ENCODE peak calls at places on chromosomes 13 and 19, in eight cellular contexts. G, R, D, M, K, W, N and F are unnamed samples.

GRCh38 chr13:88031980-88032562 is 360.9 kb downstream of the SLITRK5 start:
- DNase-seq in G (no peak), R (peak), D (no peak), M (no peak), K (no peak), W (no peak), N (no peak), F (no peak)

GRCh38 chr13:21361706-21362105 is 97.4 kb downstream of the ZDHHC20 start:
- DNase-seq in G (no peak), R (no peak), D (no peak), M (no peak), K (no peak), W (no peak), N (no peak), F (no peak)

GRCh38 chr13:99998261-99998660 is 16.7 kb downstream of the ZIC2 start:
- DNase-seq in G (no peak), R (no peak), D (no peak), M (no peak), K (no peak), W (no peak), N (no peak), F (no peak)

GRCh38 chr13:98297043-98297442 is 120.0 kb upstream of the RNF113B start:
- DNase-seq in G (no peak), R (no peak), D (no peak), M (no peak), K (no peak), W (no peak), N (no peak), F (no peak)

GRCh38 chr19:7376151-7376852 is 27.6 kb downstream of the ARHGEF18 start:
- DNase-seq in G (no peak), R (peak), D (no peak), M (no peak), K (no peak), W (no peak), N (no peak), F (no peak)

GRCh38 chr19:16340092-16340491 is 15.5 kb downstream of the KLF2 start:
- DNase-seq in G (no peak), R (no peak), D (no peak), M (no peak), K (no peak), W (no peak), N (no peak), F (no peak)

GRCh38 chr13:37364024-37364423 is 234.5 kb downstream of the POSTN start:
- DNase-seq in G (no peak), R (no peak), D (no peak), M (no peak), K (no peak), W (no peak), N (no peak), F (no peak)

GRCh38 chr13:113489549-113490495 is 689 bp downstream of the DCUN1D2 start:
- DNase-seq in G (peak), R (peak), D (no peak), M (peak), K (peak), W (no peak), N (peak), F (no peak)

GRCh38 chr19:55525289-55526101 is 11.4 kb downstream of the SBK2 start:
- DNase-seq in G (no peak), R (no peak), D (no peak), M (no peak), K (no peak), W (no peak), N (no peak), F (peak)

GRCh38 chr19:7007859-7008258 is 13.4 kb downstream of the MBD3L2B start:
- DNase-seq in G (no peak), R (no peak), D (no peak), M (no peak), K (no peak), W (no peak), N (no peak), F (no peak)

GRCh38 chr13:111312944-111313590 is 7.4 kb upstream of the TEX29 start:
- DNase-seq in G (no peak), R (no peak), D (no peak), M (no peak), K (no peak), W (no peak), N (no peak), F (no peak)

GRCh38 chr19:1999856-2000515 is 15.5 kb downstream of the BTBD2 start:
- DNase-seq in G (no peak), R (no peak), D (no peak), M (no peak), K (no peak), W (no peak), N (no peak), F (no peak)

GRCh38 chr19:34482380-34483250 is 1.1 kb downstream of the WTIP start:
- DNase-seq in G (peak), R (no peak), D (no peak), M (no peak), K (no peak), W (peak), N (no peak), F (no peak)

GRCh38 chr13:91510058-91510457 is 111.6 kb downstream of the GPC5 start:
- DNase-seq in G (no peak), R (no peak), D (no peak), M (no peak), K (no peak), W (no peak), N (no peak), F (no peak)

GRCh38 chr13:76286178-76286577 is 600.0 kb downstream of the KCTD12 start:
- DNase-seq in G (no peak), R (peak), D (no peak), M (no peak), K (no peak), W (no peak), N (no peak), F (no peak)

GRCh38 chr19:51808333-51808986 is 13.5 kb downstream of the FPR3 start:
- DNase-seq in G (no peak), R (peak), D (no peak), M (no peak), K (no peak), W (no peak), N (no peak), F (no peak)

GRCh38 chr13:113150545-113151365 is 7.7 kb upstream of the PROZ start:
- DNase-seq in G (no peak), R (no peak), D (no peak), M (no peak), K (no peak), W (peak), N (no peak), F (no peak)

GRCh38 chr19:10209305-10209704 is 14.6 kb upstream of the DNMT1 start:
- DNase-seq in G (no peak), R (peak), D (no peak), M (no peak), K (no peak), W (no peak), N (no peak), F (no peak)

GRCh38 chr19:41913476-41914190 is 14.6 kb downstream of the ERFL start:
- DNase-seq in G (no peak), R (no peak), D (no peak), M (no peak), K (no peak), W (no peak), N (no peak), F (no peak)

GRCh38 chr13:42883771-42884170 is 102.4 kb downstream of the FAM216B start:
- DNase-seq in G (peak), R (peak), D (no peak), M (no peak), K (no peak), W (no peak), N (no peak), F (no peak)

GRCh38 chr13:45206340-45206739 is 5.5 kb upstream of the KCTD4 start:
- DNase-seq in G (no peak), R (peak), D (no peak), M (no peak), K (no peak), W (no peak), N (no peak), F (no peak)

GRCh38 chr19:14147797-14148605 is 11.6 kb upstream of the ASF1B start:
- DNase-seq in G (peak), R (peak), D (peak), M (peak), K (peak), W (peak), N (peak), F (peak)

GRCh38 chr19:39306075-39306474 is 9.9 kb downstream of the IFNL1 start:
- DNase-seq in G (no peak), R (no peak), D (no peak), M (no peak), K (no peak), W (no peak), N (no peak), F (no peak)

GRCh38 chr13:66886248-66886647 is 343.9 kb downstream of the PCDH9 start:
- DNase-seq in G (peak), R (no peak), D (no peak), M (no peak), K (no peak), W (peak), N (no peak), F (peak)